ENCODE peak calls at places on chromosomes 1 and 21, in seven cellular contexts. L is tibial nerve, Z is spleen, M is Peyer's patch, W is tibial artery, S is uterus, G is adrenal gland. K is an unnamed sample.

GRCh38 chr1:104291156-104291555 is 541.5 kb downstream of the AMY1C start:
- DNase-seq in M (no peak), S (no peak), G (no peak), Z (no peak), L (no peak), W (no peak), K (no peak)

GRCh38 chr1:180380259-180381183 is 121.9 kb downstream of the ACBD6 start:
- DNase-seq in G (no peak), Z (no peak), M (no peak), W (no peak), L (no peak), S (no peak), K (no peak)

GRCh38 chr21:45241357-45241756 is 46.3 kb downstream of the POFUT2 start:
- DNase-seq in M (no peak), Z (peak; percentile 21), G (no peak), S (no peak), L (no peak), W (no peak), K (no peak)

GRCh38 chr1:231808990-231809389 is 182.4 kb downstream of the DISC1 start:
- DNase-seq in Z (no peak), M (no peak), G (no peak), S (peak; percentile 18), W (peak; percentile 41), L (no peak), K (peak; percentile 61)

GRCh38 chr21:42567181-42567560 is 53.5 kb downstream of the SLC37A1 start:
- DNase-seq in L (no peak), W (peak; percentile 9), Z (peak; percentile 24), M (peak; percentile 28), S (no peak), G (no peak), K (no peak)

GRCh38 chr1:75954594-75954993 is 22.4 kb upstream of the ASB17 start:
- DNase-seq in G (no peak), L (no peak), M (no peak), S (no peak), W (no peak), Z (no peak), K (peak; percentile 78)

GRCh38 chr1:166489670-166490436 is 323.1 kb upstream of the FAM78B start:
- DNase-seq in L (no peak), M (peak; percentile 61), G (peak; percentile 40), Z (peak; percentile 82), S (peak; percentile 14), W (no peak), K (no peak)

GRCh38 chr1:117753232-117753631 is 147.4 kb downstream of the TENT5C start:
- DNase-seq in W (no peak), G (no peak), S (no peak), M (no peak), Z (no peak), L (no peak), K (peak; percentile 5)

GRCh38 chr1:204345941-204346678 is 13.6 kb downstream of the PLEKHA6 start:
- DNase-seq in W (no peak), L (no peak), G (no peak), Z (no peak), M (peak; percentile 15), S (no peak), K (no peak)

GRCh38 chr1:211705439-211706205 is 30.2 kb upstream of the NEK2 start:
- DNase-seq in W (no peak), L (no peak), M (no peak), Z (no peak), S (no peak), G (no peak), K (peak; percentile 78)

GRCh38 chr21:35825370-35825769 is 235.0 kb downstream of the SETD4 start:
- DNase-seq in L (no peak), S (no peak), Z (no peak), W (no peak), G (no peak), M (no peak), K (no peak)

GRCh38 chr1:41754540-41754939 is 164.2 kb downstream of the HIVEP3 start:
- DNase-seq in W (no peak), Z (peak; percentile 37), L (no peak), M (no peak), S (no peak), G (no peak), K (no peak)

GRCh38 chr1:9289090-9289534 is 3.6 kb upstream of the SPSB1 start:
- DNase-seq in W (peak; percentile 84), G (peak; percentile 72), S (peak; percentile 68), Z (peak; percentile 92), M (peak; percentile 77), L (peak; percentile 67), K (peak; percentile 61)

GRCh38 chr1:26984291-26984690 is 9.2 kb upstream of the TRNP1 start:
- DNase-seq in L (no peak), Z (no peak), G (no peak), S (no peak), M (no peak), W (no peak), K (no peak)

GRCh38 chr1:36513676-36514473 is 31.2 kb upstream of the CSF3R start:
- DNase-seq in G (no peak), Z (no peak), W (no peak), L (no peak), S (no peak), M (no peak), K (no peak)

GRCh38 chr21:46059195-46059594 is 38.7 kb upstream of the COL6A2 start:
- DNase-seq in W (no peak), S (peak; percentile 25), L (no peak), M (no peak), Z (no peak), G (no peak), K (no peak)

GRCh38 chr1:231512147-231512698 is 16.2 kb upstream of the TSNAX start:
- DNase-seq in G (no peak), Z (no peak), M (no peak), L (no peak), S (no peak), W (no peak), K (peak; percentile 96)

GRCh38 chr1:156505679-156506298 is 5.2 kb upstream of the MEF2D start:
- DNase-seq in W (no peak), Z (no peak), M (no peak), L (no peak), S (no peak), G (no peak), K (no peak)

DNA sequence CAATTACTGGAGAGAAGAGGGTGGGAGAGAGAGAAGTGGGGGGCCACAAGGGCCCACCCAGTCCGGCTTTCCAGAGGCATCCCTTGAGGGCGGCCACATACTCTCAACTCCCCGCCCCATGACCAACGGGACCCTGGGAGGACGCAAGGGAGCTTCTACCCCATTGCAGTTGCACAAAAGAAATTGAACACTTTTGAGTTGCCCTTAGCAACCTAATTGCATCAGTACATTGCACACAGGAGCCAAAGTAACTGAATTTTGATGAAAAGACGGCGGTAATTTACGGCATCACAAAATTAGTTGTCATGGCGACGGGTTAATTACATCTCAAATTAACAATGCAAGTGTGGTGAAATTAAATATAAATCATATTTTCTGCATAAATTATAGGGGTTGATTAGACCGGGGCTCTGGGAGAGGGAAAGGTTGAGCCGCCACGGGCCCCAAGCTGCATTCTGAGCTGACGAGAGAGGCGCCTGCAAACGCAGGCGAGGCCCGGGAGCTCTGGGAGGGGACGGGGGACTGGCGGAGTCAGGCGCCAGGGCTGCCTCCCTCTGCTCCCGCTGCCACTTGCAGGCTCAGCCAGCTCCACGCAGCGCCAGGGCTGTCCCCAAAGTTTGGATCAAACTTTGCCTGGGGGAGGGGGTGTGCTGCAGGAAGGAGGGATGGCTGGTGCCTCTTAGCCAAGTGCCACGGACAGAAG is 61.4 kb downstream of the CASZ1 start:
- DNase-seq in Z (no peak), M (no peak), G (no peak), W (no peak), L (no peak), S (no peak), K (no peak)
- H3K27ac ChIP-seq in Z (no peak overlapping the region), M (no peak overlapping the region), G (no peak overlapping the region), W (no peak overlapping the region), L (no peak overlapping the region), S (no peak overlapping the region), K (no peak overlapping the region)

GRCh38 chr1:86149591-86149990 is 7.0 kb downstream of the COL24A1 start:
- DNase-seq in L (no peak), S (no peak), Z (no peak), W (no peak), M (no peak), G (no peak), K (peak; percentile 57)

GRCh38 chr1:86151427-86151826 is 5.1 kb downstream of the COL24A1 start:
- DNase-seq in S (no peak), Z (no peak), W (no peak), M (no peak), G (no peak), L (no peak), K (no peak)

GRCh38 chr1:86150553-86151055 is 6.0 kb downstream of the COL24A1 start:
- DNase-seq in S (no peak), G (no peak), Z (no peak), L (no peak), M (no peak), W (no peak), K (no peak)

GRCh38 chr1:86146566-86146965 is 10.0 kb downstream of the COL24A1 start:
- DNase-seq in G (no peak), L (no peak), M (no peak), W (no peak), S (no peak), Z (no peak), K (no peak)
- TF ChIP-seq CTCF in G (no peak), L (no peak), M (no peak), W (no peak), S (no peak), Z (no peak), K (peak; percentile 7)

GRCh38 chr21:15443740-15444117 is 286.1 kb upstream of the USP25 start:
- DNase-seq in Z (no peak), G (no peak), S (no peak), W (no peak), M (no peak), L (no peak), K (no peak)

GRCh38 chr21:15446193-15446592 is 283.6 kb upstream of the USP25 start:
- DNase-seq in S (no peak), G (no peak), Z (no peak), W (peak; percentile 35), L (no peak), M (no peak), K (no peak)

GRCh38 chr21:15444118-15444960 is 285.4 kb upstream of the USP25 start:
- DNase-seq in W (no peak), G (peak; percentile 42), L (no peak), Z (no peak), M (no peak), S (no peak), K (no peak)

GRCh38 chr21:15442743-15443142 is 287.0 kb upstream of the USP25 start:
- DNase-seq in G (no peak), Z (no peak), W (no peak), L (no peak), M (no peak), S (no peak), K (no peak)

DNA sequence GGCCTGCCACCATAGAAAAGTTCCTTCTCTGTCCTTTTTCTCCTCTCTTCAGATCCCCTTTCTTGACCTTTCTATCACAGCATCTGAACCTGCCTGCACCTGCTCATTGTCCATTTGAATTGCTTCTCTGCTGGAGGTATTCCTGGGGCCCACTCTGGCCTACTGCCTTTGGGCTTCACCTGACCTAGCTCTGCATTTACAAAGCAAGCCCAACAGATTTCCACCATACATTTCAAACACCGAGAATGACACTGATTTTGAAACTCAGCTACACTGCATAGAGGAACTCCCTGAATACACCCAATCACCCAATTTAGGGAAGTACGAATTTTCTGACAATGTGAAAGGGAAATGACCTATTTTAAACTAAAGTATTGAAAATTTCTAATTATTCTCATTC is 284.5 kb upstream of the USP25 start:
- DNase-seq in L (no peak), Z (no peak), W (no peak), G (no peak), S (no peak), M (no peak), K (no peak)
- H3K27ac ChIP-seq in L (no peak overlapping the region), Z (peak overlapping the region; percentile 52), W (no peak overlapping the region), G (no peak overlapping the region), S (no peak overlapping the region), M (no peak overlapping the region), K (no peak overlapping the region)

GRCh38 chr1:107276247-107276646 is 135.4 kb downstream of the NTNG1 start:
- DNase-seq in W (no peak), S (no peak), Z (no peak), G (no peak), M (no peak), L (no peak), K (no peak)
- TF ChIP-seq CTCF in W (no peak), S (no peak), Z (no peak), G (no peak), M (no peak), L (no peak), K (no peak)